ENCODE peak calls at places on chromosome 6, in four cellular contexts. W is mammary epithelial cell, R is SK-N-SH, U is body of pancreas. D is an unnamed sample.

GRCh38 chr6:34157851-34158250 is 12.0 kb upstream of the GRM4 start:
- DNase-seq in W (no peak), R (peak), U (no peak), D (no peak)

GRCh38 chr6:133682506-133683290 is 206.2 kb upstream of the TCF21 start:
- DNase-seq in W (no peak), R (no peak), U (no peak), D (peak)

GRCh38 chr6:21666788-21667681 is 73.5 kb downstream of the SOX4 start:
- DNase-seq in W (no peak), R (peak), U (no peak), D (peak)

GRCh38 chr6:33700391-33701050 is 11.0 kb downstream of the UQCC2 start:
- DNase-seq in W (peak), R (peak), U (peak), D (peak)

GRCh38 chr6:44489912-44490604 is 102.6 kb downstream of the CDC5L start:
- DNase-seq in W (peak), R (no peak), U (peak), D (peak)

GRCh38 chr6:44655368-44656342 is 268.1 kb downstream of the CDC5L start:
- DNase-seq in W (peak), R (peak), U (peak), D (peak)

GRCh38 chr6:28988536-28989415 is 16.3 kb downstream of the ZNF311 start:
- DNase-seq in W (peak), R (peak), U (peak), D (peak)

GRCh38 chr6:39365281-39366074 is 43.0 kb upstream of the KCNK16 start:
- DNase-seq in W (peak), R (no peak), U (no peak), D (no peak)

GRCh38 chr6:16267428-16268263 is 29.3 kb downstream of the GMPR start:
- DNase-seq in W (no peak), R (no peak), U (no peak), D (no peak)

GRCh38 chr6:63764318-63764916 is 128.8 kb downstream of the PHF3 start:
- DNase-seq in W (no peak), R (no peak), U (no peak), D (peak)

GRCh38 chr6:107540465-107540857 is 50.5 kb downstream of the SOBP start:
- DNase-seq in W (no peak), R (no peak), U (no peak), D (no peak)

GRCh38 chr6:47484616-47485015 is 7.0 kb downstream of the CD2AP start:
- DNase-seq in W (peak), R (no peak), U (no peak), D (peak)

GRCh38 chr6:22151892-22152291 is 144.9 kb downstream of the PRL start:
- DNase-seq in W (no peak), R (no peak), U (no peak), D (no peak)

GRCh38 chr6:23403458-23403857 is 722.6 kb upstream of the NRSN1 start:
- DNase-seq in W (peak), R (no peak), U (no peak), D (no peak)

GRCh38 chr6:94668896-94669295 is 908.4 kb upstream of the MANEA start:
- DNase-seq in W (no peak), R (no peak), U (no peak), D (no peak)

GRCh38 chr6:20474756-20475542 is 59.3 kb upstream of the CDKAL1 start:
- DNase-seq in W (no peak), R (no peak), U (no peak), D (no peak)

GRCh38 chr6:154740658-154741057 is 7.4 kb downstream of the SCAF8 start:
- DNase-seq in W (no peak), R (no peak), U (no peak), D (no peak)

GRCh38 chr6:154736613-154737259 is 3.5 kb downstream of the SCAF8 start:
- DNase-seq in W (no peak), R (no peak), U (no peak), D (no peak)

GRCh38 chr6:154738561-154738961 is 5.3 kb downstream of the SCAF8 start:
- DNase-seq in W (no peak), R (no peak), U (no peak), D (peak)

GRCh38 chr6:154733610-154734379 is 579 bp downstream of the SCAF8 start:
- DNase-seq in W (peak), R (peak), U (peak), D (peak)

DNA sequence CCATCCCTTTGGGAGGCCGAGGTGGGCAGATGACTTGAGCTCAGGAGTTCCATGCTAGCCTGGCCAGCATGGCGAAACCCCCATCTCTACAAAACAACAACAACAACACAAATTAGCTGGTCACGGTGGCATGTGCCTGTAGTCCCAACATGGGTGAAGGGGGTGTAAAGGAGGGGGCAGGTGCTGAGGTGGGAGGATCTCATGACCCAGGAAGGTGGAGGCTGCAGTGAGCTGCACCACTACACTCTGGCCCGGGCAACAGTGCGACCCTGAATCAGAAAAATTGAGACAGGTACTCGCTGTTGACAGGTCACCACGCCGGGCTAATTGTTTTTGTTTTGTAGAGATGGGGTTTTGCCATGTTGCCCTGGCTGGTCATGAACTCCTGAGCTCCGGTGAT is 4.2 kb downstream of the SCAF8 start:
- DNase-seq in W (no peak), R (no peak), U (no peak), D (no peak)
- H3K4me3 ChIP-seq in W (no peak), R (no peak), U (no peak), D (no peak)

GRCh38 chr6:159233365-159234101 is 64.3 kb downstream of the FNDC1 start:
- DNase-seq in W (no peak), R (peak), U (peak), D (no peak)

GRCh38 chr6:159229526-159229925 is 60.3 kb downstream of the FNDC1 start:
- DNase-seq in W (no peak), R (no peak), U (no peak), D (no peak)

GRCh38 chr6:159232106-159232645 is 63.0 kb downstream of the FNDC1 start:
- DNase-seq in W (no peak), R (peak), U (no peak), D (no peak)

GRCh38 chr6:159232751-159233150 is 63.6 kb downstream of the FNDC1 start:
- DNase-seq in W (no peak), R (no peak), U (no peak), D (no peak)

DNA sequence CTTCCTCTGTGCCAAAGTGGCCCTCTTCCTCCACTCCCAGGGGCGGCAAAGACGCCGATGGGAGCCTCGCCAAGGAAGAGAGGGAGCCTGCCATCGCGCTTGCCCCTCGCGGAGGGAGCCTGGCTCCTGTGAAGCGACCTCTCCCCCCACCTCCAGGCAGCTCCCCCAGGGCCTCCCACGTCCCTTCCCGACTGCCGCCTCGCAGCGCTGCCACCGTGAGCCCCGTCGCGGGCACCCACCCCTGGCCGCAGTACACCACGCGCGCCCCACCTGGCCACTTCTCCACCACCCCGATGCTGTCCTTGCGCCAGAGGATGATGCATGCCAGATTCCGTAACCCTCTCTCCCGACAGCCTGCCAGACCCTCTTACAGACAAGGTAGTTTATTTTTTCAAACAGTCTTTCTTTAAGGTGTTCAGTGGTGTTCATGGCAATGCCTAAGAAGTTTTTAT is 64.9 kb downstream of the FNDC1 start:
- DNase-seq in W (no peak), R (peak), U (peak), D (no peak)
- H3K4me3 ChIP-seq in W (no peak), R (no peak), U (peak), D (no peak)

GRCh38 chr6:169282043-169282442 is 28.4 kb upstream of the THBS2 start:
- DNase-seq in W (no peak), R (no peak), U (no peak), D (no peak)

GRCh38 chr6:169273511-169273910 is 19.9 kb upstream of the THBS2 start:
- DNase-seq in W (no peak), R (no peak), U (no peak), D (no peak)

GRCh38 chr6:169274761-169275160 is 21.1 kb upstream of the THBS2 start:
- DNase-seq in W (peak), R (no peak), U (no peak), D (peak)

GRCh38 chr6:169277619-169278018 is 24.0 kb upstream of the THBS2 start:
- DNase-seq in W (no peak), R (no peak), U (no peak), D (no peak)
- H3K4me3 ChIP-seq in W (no peak), R (no peak), U (no peak), D (no peak)

GRCh38 chr6:74073429-74073828 is 377.4 kb downstream of the CD109 start:
- DNase-seq in W (peak), R (no peak), U (no peak), D (peak)

GRCh38 chr6:74075323-74075722 is 379.3 kb downstream of the CD109 start:
- DNase-seq in W (peak), R (no peak), U (no peak), D (peak)

GRCh38 chr6:74074609-74075008 is 378.6 kb downstream of the CD109 start:
- DNase-seq in W (no peak), R (no peak), U (no peak), D (no peak)

GRCh38 chr6:74070091-74070490 is 374.1 kb downstream of the CD109 start:
- DNase-seq in W (no peak), R (no peak), U (no peak), D (peak)

GRCh38 chr6:74073896-74074295 is 377.9 kb downstream of the CD109 start:
- DNase-seq in W (no peak), R (no peak), U (no peak), D (peak)
- H3K4me3 ChIP-seq in W (no peak), R (no peak), U (no peak), D (no peak)

GRCh38 chr6:37694259-37694658 is 3.4 kb downstream of the MDGA1 start:
- DNase-seq in W (no peak), R (no peak), U (no peak), D (no peak)

GRCh38 chr6:37693546-37694250 is 4.0 kb downstream of the MDGA1 start:
- DNase-seq in W (no peak), R (no peak), U (no peak), D (no peak)

GRCh38 chr6:37695857-37696219 is 1.8 kb downstream of the MDGA1 start:
- DNase-seq in W (peak), R (peak), U (no peak), D (peak)

GRCh38 chr6:37696220-37696840 is 1.4 kb downstream of the MDGA1 start:
- DNase-seq in W (peak), R (peak), U (peak), D (peak)

DNA sequence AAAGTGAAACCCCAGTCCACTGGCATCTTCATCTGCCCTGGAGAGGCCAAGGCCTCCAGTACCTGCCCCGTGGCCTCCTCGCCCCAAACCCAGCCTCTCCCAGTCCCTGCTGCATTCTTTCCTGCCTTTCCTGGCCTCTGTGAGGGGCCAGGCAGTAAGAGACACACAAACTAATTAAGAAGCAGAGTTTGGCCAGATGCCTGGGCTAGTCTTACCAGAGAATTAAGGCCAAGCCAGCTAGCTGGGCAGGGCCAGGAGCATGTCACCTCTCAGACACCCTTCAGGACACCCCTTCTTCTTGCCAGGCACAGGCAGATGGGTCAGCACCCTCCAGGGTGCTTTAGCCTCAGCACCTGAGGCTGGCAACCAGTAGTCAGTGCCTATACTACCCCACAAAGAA is 2.4 kb downstream of the MDGA1 start:
- DNase-seq in W (no peak), R (no peak), U (no peak), D (no peak)
- H3K4me3 ChIP-seq in W (no peak), R (no peak), U (no peak), D (peak)

GRCh38 chr6:98828991-98829411 is 5.4 kb upstream of the POU3F2 start:
- DNase-seq in W (no peak), R (no peak), U (no peak), D (no peak)

GRCh38 chr6:98827295-98828159 is 6.8 kb upstream of the POU3F2 start:
- DNase-seq in W (no peak), R (peak), U (no peak), D (no peak)

GRCh38 chr6:98831057-98832031 is 3.0 kb upstream of the POU3F2 start:
- DNase-seq in W (no peak), R (peak), U (no peak), D (no peak)

GRCh38 chr6:98825602-98826230 is 8.7 kb upstream of the POU3F2 start:
- DNase-seq in W (no peak), R (no peak), U (no peak), D (no peak)

GRCh38 chr6:98828210-98828798 is 6.1 kb upstream of the POU3F2 start:
- DNase-seq in W (no peak), R (no peak), U (no peak), D (no peak)
- H3K4me3 ChIP-seq in W (no peak), R (no peak), U (no peak), D (no peak)

GRCh38 chr6:74447013-74447412 is 751.0 kb downstream of the CD109 start:
- DNase-seq in W (no peak), R (no peak), U (no peak), D (peak)
- H3K4me3 ChIP-seq in W (no peak), R (no peak), U (no peak), D (no peak)